ENCODE peak calls at places on chromosomes 7 and 10, in four cellular contexts. X is CD4-positive, alpha-beta T cell; U is T-helper 1 cell; V is NCI-H1105 treated with DMSO at 0.1 percent for 48 hours. R is an unnamed sample.

GRCh38 chr10:36840793-36841192 is 284.6 kb upstream of the ANKRD30A start:
- DNase-seq in X (no peak), U (no peak), V (no peak), R (no peak)

GRCh38 chr7:130845581-130846085 is 111.6 kb upstream of the KLF14 start:
- DNase-seq in X (no peak), U (no peak), V (no peak), R (peak)

GRCh38 chr7:45978010-45978681 is 57.1 kb upstream of the IGFBP3 start:
- DNase-seq in X (no peak), U (peak), V (no peak), R (peak)

GRCh38 chr7:37283701-37284100 is 165.0 kb downstream of the ELMO1 start:
- DNase-seq in X (no peak), U (no peak), V (no peak), R (no peak)

GRCh38 chr10:59433720-59434428 is 71.5 kb upstream of the FAM13C start:
- DNase-seq in X (no peak), U (no peak), V (no peak), R (no peak)

GRCh38 chr7:1505731-1506550 is 1.8 kb upstream of the INTS1 start:
- DNase-seq in X (no peak), U (no peak), V (no peak), R (no peak)

GRCh38 chr7:139772837-139773236 is 5.0 kb downstream of the HIPK2 start:
- DNase-seq in X (no peak), U (no peak), V (no peak), R (no peak)

GRCh38 chr10:119398996-119399395 is 143.5 kb downstream of the RGS10 start:
- DNase-seq in X (no peak), U (no peak), V (no peak), R (peak)

GRCh38 chr10:15211464-15211979 is 43.0 kb upstream of the NMT2 start:
- DNase-seq in X (no peak), U (no peak), V (no peak), R (peak)

GRCh38 chr7:77903597-77903996 is 105.0 kb downstream of the PHTF2 start:
- DNase-seq in X (no peak), U (peak), V (no peak), R (no peak)

R was measured in fibroblast of villous mesenchyme.